ENCODE peak calls at places on chromosomes 13 and 19, in four cellular contexts. Y is Daoy; U is T-helper 9 cell; A is CD8-positive, alpha-beta T cell. L is an unnamed sample.
A peak's percentile ranks its signal among the peaks of the same experiment; 100 is the strongest.

GRCh38 chr13:31046711-31047279 is 114.3 kb downstream of the TEX26 start:
- DNase-seq in Y (no peak), U (no peak), A (no peak), L (peak; percentile 70)

GRCh38 chr19:15304140-15304705 is 28.1 kb downstream of the BRD4 start:
- DNase-seq in Y (no peak), U (no peak), A (no peak), L (no peak)

GRCh38 chr13:39210961-39211534 is 172.8 kb downstream of the NHLRC3 start:
- DNase-seq in Y (no peak), U (no peak), A (no peak), L (no peak)

GRCh38 chr13:33459702-33460101 is 174.1 kb upstream of the STARD13 start:
- DNase-seq in Y (no peak), U (no peak), A (no peak), L (no peak)

GRCh38 chr19:19053508-19054314 is 10.1 kb upstream of the SLC25A42 start:
- DNase-seq in Y (peak; percentile 62), U (peak; percentile 70), A (peak; percentile 68), L (peak; percentile 19)

GRCh38 chr13:24985102-24985501 is 110.8 kb upstream of the PABPC3 start:
- DNase-seq in Y (peak; percentile 20), U (no peak), A (no peak), L (no peak)

GRCh38 chr19:46731007-46731501 is 14.1 kb upstream of the PRKD2 start:
- DNase-seq in Y (peak; percentile 96), U (no peak), A (no peak), L (peak; percentile 86)

GRCh38 chr19:18096258-18096657 is 1.3 kb upstream of the MAST3 start:
- DNase-seq in Y (no peak), U (no peak), A (no peak), L (no peak)

GRCh38 chr19:52270266-52270885 is 989 bp downstream of the ZNF766 start:
- DNase-seq in Y (peak; percentile 28), U (no peak), A (no peak), L (peak; percentile 41)

GRCh38 chr13:73220966-73221720 is 162.3 kb downstream of the KLF5 start:
- DNase-seq in Y (no peak), U (no peak), A (no peak), L (no peak)

GRCh38 chr13:113401452-113402415 is 37.8 kb upstream of the GRTP1 start:
- DNase-seq in Y (no peak), U (no peak), A (no peak), L (no peak)

GRCh38 chr19:38441660-38442348 is 8.3 kb downstream of the RYR1 start:
- DNase-seq in Y (no peak), U (no peak), A (no peak), L (no peak)

GRCh38 chr13:35769812-35770211 is 293.3 kb upstream of the MAB21L1 start:
- DNase-seq in Y (no peak), U (no peak), A (no peak), L (no peak)

GRCh38 chr13:80571346-80572307 is 230.7 kb upstream of the SPRY2 start:
- DNase-seq in Y (no peak), U (no peak), A (no peak), L (no peak)

L was measured in Caki2.